ENCODE peak calls at places on chromosome 11, in five cellular contexts. One of them, this sample, is unnamed.

GRCh38 chr11:95910638-95911368 is 13.1 kb downstream of the MTMR2 start:
- DNase-seq in endothelial cell of umbilical vein: no peak
- DNase-seq in stimulated activated CD8-positive, alpha-beta memory T cell treated with anti-CD3 and anti-CD28 coated beads, Interleukin-4, amount 100 ng/mL, for 1 hour: no peak
- DNase-seq in SJSA1: no peak
- DNase-seq in hepatocyte: no peak
- DNase-seq in this sample: no peak

GRCh38 chr11:19714387-19715363 is 2.0 kb downstream of the NAV2 start:
- DNase-seq in stimulated activated CD8-positive, alpha-beta memory T cell treated with anti-CD3 and anti-CD28 coated beads, Interleukin-4, amount 100 ng/mL, for 1 hour: no peak
- DNase-seq in endothelial cell of umbilical vein: peak; percentile 61
- DNase-seq in SJSA1: peak; percentile 50
- DNase-seq in hepatocyte: peak; percentile 38
- DNase-seq in this sample: peak; percentile 54

GRCh38 chr11:64181506-64182411 is 4.2 kb upstream of the STIP1 start:
- DNase-seq in endothelial cell of umbilical vein: peak; percentile 95
- DNase-seq in SJSA1: peak; percentile 95
- DNase-seq in hepatocyte: peak; percentile 95
- DNase-seq in stimulated activated CD8-positive, alpha-beta memory T cell treated with anti-CD3 and anti-CD28 coated beads, Interleukin-4, amount 100 ng/mL, for 1 hour: no peak
- DNase-seq in this sample: peak; percentile 94

GRCh38 chr11:62958547-62959071 is 26.2 kb downstream of the SLC22A6 start:
- DNase-seq in SJSA1: peak; percentile 29
- DNase-seq in endothelial cell of umbilical vein: peak; percentile 24
- DNase-seq in stimulated activated CD8-positive, alpha-beta memory T cell treated with anti-CD3 and anti-CD28 coated beads, Interleukin-4, amount 100 ng/mL, for 1 hour: no peak
- DNase-seq in hepatocyte: peak; percentile 70
- DNase-seq in this sample: no peak

GRCh38 chr11:5737672-5738071 is 1.4 kb downstream of the OR56B1 start:
- DNase-seq in stimulated activated CD8-positive, alpha-beta memory T cell treated with anti-CD3 and anti-CD28 coated beads, Interleukin-4, amount 100 ng/mL, for 1 hour: no peak
- DNase-seq in endothelial cell of umbilical vein: no peak
- DNase-seq in SJSA1: no peak
- DNase-seq in hepatocyte: no peak
- DNase-seq in this sample: no peak

GRCh38 chr11:35558468-35558867 is 33.1 kb upstream of the PAMR1 start:
- DNase-seq in endothelial cell of umbilical vein: no peak
- DNase-seq in hepatocyte: peak; percentile 36
- DNase-seq in SJSA1: no peak
- DNase-seq in stimulated activated CD8-positive, alpha-beta memory T cell treated with anti-CD3 and anti-CD28 coated beads, Interleukin-4, amount 100 ng/mL, for 1 hour: no peak
- DNase-seq in this sample: no peak

GRCh38 chr11:417652-418342 is 3.0 kb upstream of the SIGIRR start:
- DNase-seq in hepatocyte: no peak
- DNase-seq in stimulated activated CD8-positive, alpha-beta memory T cell treated with anti-CD3 and anti-CD28 coated beads, Interleukin-4, amount 100 ng/mL, for 1 hour: no peak
- DNase-seq in SJSA1: no peak
- DNase-seq in endothelial cell of umbilical vein: no peak
- DNase-seq in this sample: no peak

GRCh38 chr11:121661796-121662508 is 209.2 kb upstream of the SORL1-AS1 start:
- DNase-seq in endothelial cell of umbilical vein: peak; percentile 22
- DNase-seq in SJSA1: no peak
- DNase-seq in hepatocyte: no peak
- DNase-seq in stimulated activated CD8-positive, alpha-beta memory T cell treated with anti-CD3 and anti-CD28 coated beads, Interleukin-4, amount 100 ng/mL, for 1 hour: no peak
- DNase-seq in this sample: no peak

GRCh38 chr11:102467853-102468580 is 15.5 kb upstream of the TMEM123 start:
- DNase-seq in stimulated activated CD8-positive, alpha-beta memory T cell treated with anti-CD3 and anti-CD28 coated beads, Interleukin-4, amount 100 ng/mL, for 1 hour: no peak
- DNase-seq in hepatocyte: no peak
- DNase-seq in endothelial cell of umbilical vein: no peak
- DNase-seq in SJSA1: no peak
- DNase-seq in this sample: no peak

GRCh38 chr11:30788849-30789248 is 202.7 kb upstream of the MPPED2 start:
- DNase-seq in SJSA1: no peak
- DNase-seq in stimulated activated CD8-positive, alpha-beta memory T cell treated with anti-CD3 and anti-CD28 coated beads, Interleukin-4, amount 100 ng/mL, for 1 hour: no peak
- DNase-seq in hepatocyte: no peak
- DNase-seq in endothelial cell of umbilical vein: no peak
- DNase-seq in this sample: no peak

GRCh38 chr11:93908689-93909088 is 58.3 kb upstream of the VSTM5 start:
- DNase-seq in SJSA1: peak; percentile 53
- DNase-seq in stimulated activated CD8-positive, alpha-beta memory T cell treated with anti-CD3 and anti-CD28 coated beads, Interleukin-4, amount 100 ng/mL, for 1 hour: no peak
- DNase-seq in endothelial cell of umbilical vein: no peak
- DNase-seq in hepatocyte: no peak
- DNase-seq in this sample: no peak

GRCh38 chr11:57935402-57936049 is 88.2 kb upstream of the OR9Q1 start:
- DNase-seq in SJSA1: no peak
- DNase-seq in stimulated activated CD8-positive, alpha-beta memory T cell treated with anti-CD3 and anti-CD28 coated beads, Interleukin-4, amount 100 ng/mL, for 1 hour: no peak
- DNase-seq in hepatocyte: no peak
- DNase-seq in endothelial cell of umbilical vein: no peak
- DNase-seq in this sample: no peak

GRCh38 chr11:111531156-111531555 is 9.4 kb upstream of the LAYN start:
- DNase-seq in stimulated activated CD8-positive, alpha-beta memory T cell treated with anti-CD3 and anti-CD28 coated beads, Interleukin-4, amount 100 ng/mL, for 1 hour: no peak
- DNase-seq in hepatocyte: no peak
- DNase-seq in SJSA1: no peak
- DNase-seq in endothelial cell of umbilical vein: no peak
- DNase-seq in this sample: no peak